ENCODE peak calls at places on chromosomes 5 and 9, in seven cellular contexts. H is HCT116; A is brain microvascular endothelial cell; S is CD8-positive, alpha-beta memory T cell; L is GM23248; J is transverse colon; V is tibial nerve. F is an unnamed sample. For H3K27me3, the result is how much of the 10 kb centered on the place peaks cover.

GRCh38 chr9:112354081-112354743 is 20.8 kb upstream of the PTBP3 start:
- DNase-seq in H (no peak), A (no peak), S (no peak), L (no peak), J (no peak), V (no peak), F (no peak)

GRCh38 chr9:23545728-23546127 is 280.3 kb downstream of the ELAVL2 start:
- DNase-seq in H (no peak), A (no peak), S (no peak), L (no peak), J (no peak), V (no peak), F (no peak)

GRCh38 chr5:98798371-98798770 is 24.9 kb downstream of the RGMB start:
- DNase-seq in H (no peak), A (no peak), S (no peak), L (peak), J (no peak), V (no peak), F (no peak)

GRCh38 chr5:56610093-56610698 is 205.2 kb upstream of the MAP3K1 start:
- DNase-seq in H (no peak), A (no peak), S (no peak), L (no peak), J (no peak), V (no peak), F (no peak)

GRCh38 chr9:7376838-7377237 is 422.7 kb downstream of the DMAC1 start:
- DNase-seq in H (no peak), A (no peak), S (no peak), L (no peak), J (no peak), V (no peak), F (no peak)

GRCh38 chr5:119330367-119331183 is 25.2 kb upstream of the TNFAIP8 start:
- DNase-seq in H (no peak), A (no peak), S (peak), L (peak), J (no peak), V (no peak), F (no peak)

GRCh38 chr9:12813960-12814876 is 39.4 kb downstream of the LURAP1L start:
- DNase-seq in H (peak), A (peak), S (no peak), L (peak), J (peak), V (peak), F (no peak)

GRCh38 chr5:31415009-31415923 is 116.6 kb downstream of the DROSHA start:
- DNase-seq in H (no peak), A (no peak), S (no peak), L (peak), J (no peak), V (no peak), F (no peak)

GRCh38 chr5:20555034-20555433 is 567.0 kb upstream of the CDH18 start:
- DNase-seq in H (no peak), A (no peak), S (no peak), L (no peak), J (no peak), V (no peak), F (no peak)

GRCh38 chr5:139408191-139408590 is 4.3 kb upstream of the SPATA24 start:
- DNase-seq in H (no peak), A (no peak), S (no peak), L (no peak), J (no peak), V (no peak), F (no peak)

GRCh38 chr9:37904647-37905505 is 949 bp upstream of the SLC25A51 start:
- DNase-seq in H (no peak), A (no peak), S (peak), L (peak), J (no peak), V (no peak), F (no peak)

GRCh38 chr9:137785704-137786161 is 91.8 kb upstream of the CACNA1B start:
- DNase-seq in H (no peak), A (peak), S (no peak), L (no peak), J (no peak), V (no peak), F (no peak)

GRCh38 chr9:112520646-112521045 is 34.0 kb downstream of the KIAA1958 start:
- DNase-seq in H (no peak), A (no peak), S (no peak), L (no peak), J (no peak), V (no peak), F (no peak)

GRCh38 chr5:81850494-81850893 is 99.6 kb upstream of the SSBP2 start:
- DNase-seq in H (no peak), A (no peak), S (no peak), L (peak), J (no peak), V (no peak), F (peak)

DNA sequence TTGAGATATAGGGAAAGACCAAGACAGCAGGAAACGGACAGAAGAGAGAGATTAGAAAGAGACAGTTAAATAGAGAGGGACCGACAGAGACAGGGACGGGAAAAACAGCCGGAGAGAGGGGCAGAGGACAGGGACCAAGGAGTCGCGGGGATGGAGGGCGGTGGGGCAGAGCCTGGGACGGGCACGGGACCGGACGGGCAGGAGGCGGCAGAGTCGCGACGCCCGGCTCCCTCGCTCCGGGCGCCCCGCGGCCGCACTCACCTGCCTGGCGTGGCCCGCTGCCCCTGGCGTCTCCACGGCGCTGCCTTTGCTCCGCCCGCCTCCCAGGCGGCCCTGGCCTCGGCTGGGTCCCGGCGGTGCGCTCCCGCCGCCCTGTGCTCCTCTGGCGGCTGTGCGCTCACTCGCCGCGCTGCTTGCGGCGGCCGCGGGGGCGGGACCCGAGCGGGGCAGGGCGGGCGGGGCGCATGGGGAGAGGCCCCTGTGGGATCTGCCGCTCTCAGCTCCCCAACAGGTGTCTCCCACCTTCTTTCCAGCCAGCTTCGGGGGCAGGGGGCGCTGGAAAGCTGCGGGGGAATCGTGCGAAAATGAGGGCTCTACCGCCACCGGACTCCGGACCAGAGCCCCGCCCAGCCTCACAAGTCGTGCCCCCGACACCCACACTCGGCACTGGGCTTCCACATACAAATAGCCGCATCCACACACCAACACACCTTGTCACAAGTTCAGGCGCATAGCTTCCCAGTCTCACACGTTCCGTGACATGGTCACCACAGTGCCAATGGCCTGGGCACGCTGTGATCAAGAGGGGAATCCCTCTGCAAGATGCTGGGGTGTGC is at the start of gene ARID3C:
- DNase-seq in H (no peak), A (no peak), S (no peak), L (peak), J (peak), V (no peak), F (no peak)
- H3K27me3 ChIP-seq in H (under half), A (half or more), S (under half), L (half or more), J (half or more), V (under half), F (under half)

GRCh38 chr5:25970906-25971489 is 1067.4 kb downstream of the CDH9 start:
- DNase-seq in H (no peak), A (no peak), S (no peak), L (no peak), J (no peak), V (no peak), F (no peak)
- H3K4me3 ChIP-seq in H (no peak), A (no peak), S (no peak), L (no peak), J (no peak), V (no peak), F (no peak)

DNA sequence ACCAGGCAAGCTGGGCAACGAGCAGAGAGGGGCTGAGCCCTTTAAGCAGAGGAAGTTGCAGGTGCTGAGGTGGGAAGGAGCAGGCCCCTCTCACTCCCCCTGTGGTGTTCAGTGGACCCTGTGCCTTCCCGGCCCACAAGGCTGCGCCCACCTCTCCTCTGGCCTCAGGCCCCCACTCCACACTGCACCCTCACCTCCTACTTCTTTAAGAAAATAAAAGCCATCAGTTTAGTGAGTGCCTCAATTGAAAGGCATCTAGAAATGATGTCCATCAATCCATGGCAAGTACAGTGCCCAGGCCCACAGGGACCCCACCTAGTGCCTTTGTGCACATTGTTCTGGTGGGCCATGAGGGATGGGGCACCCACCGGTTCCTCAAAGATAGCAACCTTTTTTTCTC is 158.0 kb downstream of the PAX5 start:
- DNase-seq in H (no peak), A (no peak), S (no peak), L (no peak), J (no peak), V (no peak), F (peak)
- H3K27me3 ChIP-seq in H (under half), A (under half), S (under half), L (under half), J (under half), V (under half), F (under half)

DNA sequence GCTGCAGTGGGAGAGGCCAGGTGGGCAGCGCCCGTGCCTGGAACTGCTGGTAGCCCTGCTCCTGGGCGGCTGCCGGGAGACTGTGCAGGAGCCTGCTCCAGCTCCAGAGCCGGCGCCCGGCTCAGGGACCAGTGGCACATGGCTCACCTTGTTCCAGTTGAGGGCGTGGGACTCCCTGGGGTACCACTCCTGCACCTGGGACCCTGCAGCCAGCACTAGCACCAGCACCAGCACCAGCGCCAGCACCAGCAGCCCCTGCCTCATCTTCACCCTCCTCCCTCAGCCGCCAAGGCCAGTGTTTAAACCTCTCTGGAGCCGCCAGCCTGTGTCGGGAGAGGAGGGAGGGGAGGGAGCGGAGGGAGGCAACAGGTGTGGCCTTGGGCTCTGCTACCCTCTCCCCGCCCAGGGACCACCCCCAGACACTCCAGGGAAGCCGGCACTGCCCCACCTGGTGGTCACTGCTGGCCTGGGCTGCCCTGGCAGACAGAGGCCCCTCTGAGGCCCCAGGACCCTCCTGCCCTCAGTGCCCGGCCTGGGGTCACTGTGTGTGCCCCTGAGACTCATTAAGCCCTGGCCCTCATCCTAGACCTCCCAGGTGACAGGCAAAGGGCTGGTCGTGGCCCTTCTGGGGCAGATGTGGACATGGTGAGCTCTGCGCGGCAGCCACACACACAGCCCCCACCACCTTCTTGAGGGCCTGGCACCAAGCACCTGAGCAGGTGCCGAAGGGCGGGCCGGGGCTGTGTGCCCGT is at the start of gene LCN10:
- DNase-seq in H (no peak), A (no peak), S (no peak), L (no peak), J (no peak), V (no peak), F (no peak)
- H3K4me3 ChIP-seq in H (no peak), A (no peak), S (peak), L (no peak), J (no peak), V (no peak), F (no peak)

F was measured in psoas muscle.